ENCODE peak calls at places on chromosome 6, in six cellular contexts. One of them, this sample, is unnamed.
A peak's percentile ranks its signal among the peaks of the same experiment; 100 is the strongest.

GRCh38 chr6:15420959-15421438 is 175.1 kb downstream of the JARID2 start:
- DNase-seq in H1: no peak
- DNase-seq in HepG2: no peak
- DNase-seq in K562: no peak
- DNase-seq in GM12891: no peak
- DNase-seq in GM12878: no peak
- DNase-seq in this sample: no peak

GRCh38 chr6:147401779-147402178 is 106.7 kb upstream of the SAMD5 start:
- DNase-seq in K562: no peak
- DNase-seq in GM12891: no peak
- DNase-seq in GM12878: no peak
- DNase-seq in H1: no peak
- DNase-seq in HepG2: no peak
- DNase-seq in this sample: no peak

GRCh38 chr6:168372871-168373270 is 53.3 kb upstream of the DACT2 start:
- DNase-seq in K562: no peak
- DNase-seq in HepG2: no peak
- DNase-seq in H1: no peak
- DNase-seq in GM12878: no peak
- DNase-seq in GM12891: no peak
- DNase-seq in this sample: no peak

GRCh38 chr6:27294409-27294808 is 17.7 kb downstream of the POM121L2 start:
- DNase-seq in H1: no peak
- DNase-seq in GM12878: no peak
- DNase-seq in GM12891: no peak
- DNase-seq in K562: no peak
- DNase-seq in HepG2: no peak
- DNase-seq in this sample: no peak

GRCh38 chr6:36082318-36082717 is 48.0 kb upstream of the MAPK13 start:
- DNase-seq in GM12891: no peak
- DNase-seq in HepG2: no peak
- DNase-seq in K562: no peak
- DNase-seq in H1: no peak
- DNase-seq in GM12878: no peak
- DNase-seq in this sample: no peak

GRCh38 chr6:145034664-145035063 is 700.7 kb downstream of the EPM2A start:
- DNase-seq in GM12891: no peak
- DNase-seq in HepG2: no peak
- DNase-seq in H1: no peak
- DNase-seq in K562: no peak
- DNase-seq in GM12878: no peak
- DNase-seq in this sample: no peak

GRCh38 chr6:98769546-98769945 is 64.8 kb upstream of the POU3F2 start:
- DNase-seq in HepG2: peak; percentile 24
- DNase-seq in GM12878: no peak
- DNase-seq in GM12891: no peak
- DNase-seq in H1: no peak
- DNase-seq in K562: peak; percentile 42
- DNase-seq in this sample: no peak

GRCh38 chr6:133428299-133428698 is 187.1 kb downstream of the EYA4 start:
- DNase-seq in HepG2: no peak
- DNase-seq in K562: no peak
- DNase-seq in H1: no peak
- DNase-seq in GM12878: no peak
- DNase-seq in GM12891: no peak
- DNase-seq in this sample: no peak

GRCh38 chr6:53151676-53152075 is 3.0 kb upstream of the GCM1 start:
- DNase-seq in GM12878: no peak
- DNase-seq in HepG2: peak; percentile 40
- DNase-seq in K562: peak; percentile 25
- DNase-seq in H1: peak; percentile 65
- DNase-seq in GM12891: no peak
- DNase-seq in this sample: no peak

GRCh38 chr6:40732878-40733277 is 145.7 kb upstream of the LRFN2 start:
- DNase-seq in K562: no peak
- DNase-seq in H1: no peak
- DNase-seq in GM12891: no peak
- DNase-seq in GM12878: no peak
- DNase-seq in HepG2: no peak
- DNase-seq in this sample: no peak

DNA sequence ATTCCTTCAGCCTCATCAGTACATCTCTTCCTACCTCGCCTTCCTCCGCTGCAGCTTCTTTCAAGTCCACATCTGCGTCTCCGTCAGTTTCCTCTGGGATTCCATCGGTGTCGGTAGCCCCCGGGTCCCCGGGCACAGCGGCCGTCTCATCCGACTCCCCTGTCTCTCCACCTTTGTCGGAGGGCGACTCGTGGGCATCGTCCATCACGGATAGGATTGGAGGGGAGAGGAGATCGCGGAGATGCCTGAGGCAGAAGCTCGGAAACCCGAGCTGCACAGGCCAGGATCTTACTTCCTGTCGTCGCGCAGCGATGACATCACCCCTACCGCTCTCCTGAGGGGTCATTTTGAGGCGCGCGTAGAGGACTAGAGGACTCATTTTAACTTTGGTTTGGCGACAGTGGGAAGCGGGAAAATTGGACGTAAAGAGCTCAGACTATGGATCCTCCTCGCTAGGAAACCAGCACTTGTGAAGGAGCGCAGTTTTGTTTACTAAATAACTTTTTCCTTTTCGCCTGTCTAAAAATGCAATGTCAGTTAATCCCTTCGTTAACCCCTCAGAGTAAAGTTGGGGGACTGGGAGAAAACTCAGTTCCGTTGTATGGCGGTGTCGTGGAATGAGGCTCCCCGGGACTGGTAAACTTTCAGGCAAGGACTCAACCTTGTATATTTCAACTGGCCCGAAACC is at the start of gene TAF11:
- DNase-seq in GM12891: peak; percentile 69
- DNase-seq in HepG2: peak; percentile 96
- DNase-seq in H1: peak; percentile 93
- DNase-seq in GM12878: peak; percentile 61
- DNase-seq in K562: peak; percentile 92
- DNase-seq in this sample: peak; percentile 81
- TF ChIP-seq POLR2A in GM12891: peak; percentile 95
- TF ChIP-seq POLR2A in HepG2: peak; percentile 89
- TF ChIP-seq POLR2A in H1: peak; percentile 95
- TF ChIP-seq POLR2A in GM12878: peak; percentile 97
- TF ChIP-seq POLR2A in K562: peak; percentile 98
- TF ChIP-seq POLR2A in this sample: peak; percentile 88

GRCh38 chr6:108623995-108624394 is 63.3 kb downstream of the FOXO3 start:
- DNase-seq in HepG2: peak; percentile 31
- DNase-seq in H1: no peak
- DNase-seq in K562: no peak
- DNase-seq in GM12891: no peak
- DNase-seq in GM12878: no peak
- DNase-seq in this sample: no peak

GRCh38 chr6:108622601-108623335 is 62.1 kb downstream of the FOXO3 start:
- DNase-seq in GM12878: no peak
- DNase-seq in K562: no peak
- DNase-seq in H1: no peak
- DNase-seq in HepG2: no peak
- DNase-seq in GM12891: no peak
- DNase-seq in this sample: no peak

GRCh38 chr6:108618623-108619152 is 58.0 kb downstream of the FOXO3 start:
- DNase-seq in GM12891: no peak
- DNase-seq in H1: no peak
- DNase-seq in GM12878: no peak
- DNase-seq in HepG2: no peak
- DNase-seq in K562: no peak
- DNase-seq in this sample: no peak

GRCh38 chr6:108619431-108620197 is 58.9 kb downstream of the FOXO3 start:
- DNase-seq in GM12878: no peak
- DNase-seq in K562: no peak
- DNase-seq in GM12891: no peak
- DNase-seq in HepG2: no peak
- DNase-seq in H1: no peak
- DNase-seq in this sample: no peak

GRCh38 chr6:108621117-108621516 is 60.4 kb downstream of the FOXO3 start:
- DNase-seq in GM12878: no peak
- DNase-seq in H1: no peak
- DNase-seq in K562: no peak
- DNase-seq in GM12891: no peak
- DNase-seq in HepG2: no peak
- DNase-seq in this sample: no peak
- TF ChIP-seq POLR2AphosphoS5 in GM12878: no peak
- TF ChIP-seq POLR2AphosphoS5 in H1: no peak
- TF ChIP-seq POLR2AphosphoS5 in K562: no peak
- TF ChIP-seq POLR2AphosphoS5 in GM12891: no peak
- TF ChIP-seq POLR2AphosphoS5 in HepG2: no peak
- TF ChIP-seq POLR2AphosphoS5 in this sample: no peak

GRCh38 chr6:72952808-72953630 is 272.3 kb downstream of the KHDC1L start:
- DNase-seq in K562: no peak
- DNase-seq in H1: no peak
- DNase-seq in GM12878: no peak
- DNase-seq in HepG2: no peak
- DNase-seq in GM12891: no peak
- DNase-seq in this sample: no peak
- TF ChIP-seq TAF1 in K562: no peak
- TF ChIP-seq TAF1 in H1: no peak
- TF ChIP-seq TAF1 in GM12878: no peak
- TF ChIP-seq TAF1 in HepG2: no peak
- TF ChIP-seq TAF1 in GM12891: no peak
- TF ChIP-seq TAF1 in this sample: no peak

GRCh38 chr6:42929088-42929927 is at the start of gene CNPY3:
- DNase-seq in GM12878: peak; percentile 98
- DNase-seq in H1: peak; percentile 91
- DNase-seq in HepG2: peak; percentile 97
- DNase-seq in K562: peak; percentile 97
- DNase-seq in GM12891: peak; percentile 76
- DNase-seq in this sample: peak; percentile 78
- TF ChIP-seq POLR2A in GM12878: peak; percentile 87
- TF ChIP-seq POLR2A in H1: peak; percentile 73
- TF ChIP-seq POLR2A in HepG2: peak; percentile 74
- TF ChIP-seq POLR2A in K562: peak; percentile 88
- TF ChIP-seq POLR2A in GM12891: peak; percentile 75
- TF ChIP-seq POLR2A in this sample: peak; percentile 69

GRCh38 chr6:19501737-19502245 is 335.4 kb upstream of the ID4 start:
- DNase-seq in GM12891: no peak
- DNase-seq in HepG2: no peak
- DNase-seq in K562: no peak
- DNase-seq in GM12878: no peak
- DNase-seq in H1: no peak
- DNase-seq in this sample: no peak
- TF ChIP-seq POLR2AphosphoS5 in GM12891: no peak
- TF ChIP-seq POLR2AphosphoS5 in HepG2: no peak
- TF ChIP-seq POLR2AphosphoS5 in K562: no peak
- TF ChIP-seq POLR2AphosphoS5 in GM12878: no peak
- TF ChIP-seq POLR2AphosphoS5 in H1: no peak
- TF ChIP-seq POLR2AphosphoS5 in this sample: no peak

GRCh38 chr6:129601323-129601722 is 108.7 kb downstream of the ARHGAP18 start:
- DNase-seq in HepG2: no peak
- DNase-seq in K562: no peak
- DNase-seq in H1: no peak
- DNase-seq in GM12878: no peak
- DNase-seq in GM12891: no peak
- DNase-seq in this sample: no peak

GRCh38 chr6:129597023-129597713 is 112.8 kb downstream of the ARHGAP18 start:
- DNase-seq in K562: no peak
- DNase-seq in GM12891: no peak
- DNase-seq in H1: no peak
- DNase-seq in GM12878: no peak
- DNase-seq in HepG2: no peak
- DNase-seq in this sample: no peak

GRCh38 chr6:129598244-129599187 is 111.5 kb downstream of the ARHGAP18 start:
- DNase-seq in HepG2: peak; percentile 67
- DNase-seq in GM12878: peak; percentile 76
- DNase-seq in H1: no peak
- DNase-seq in K562: peak; percentile 67
- DNase-seq in GM12891: no peak
- DNase-seq in this sample: no peak

GRCh38 chr6:129603731-129604130 is 106.2 kb downstream of the ARHGAP18 start:
- DNase-seq in H1: no peak
- DNase-seq in GM12878: no peak
- DNase-seq in K562: no peak
- DNase-seq in HepG2: no peak
- DNase-seq in GM12891: no peak
- DNase-seq in this sample: no peak

DNA sequence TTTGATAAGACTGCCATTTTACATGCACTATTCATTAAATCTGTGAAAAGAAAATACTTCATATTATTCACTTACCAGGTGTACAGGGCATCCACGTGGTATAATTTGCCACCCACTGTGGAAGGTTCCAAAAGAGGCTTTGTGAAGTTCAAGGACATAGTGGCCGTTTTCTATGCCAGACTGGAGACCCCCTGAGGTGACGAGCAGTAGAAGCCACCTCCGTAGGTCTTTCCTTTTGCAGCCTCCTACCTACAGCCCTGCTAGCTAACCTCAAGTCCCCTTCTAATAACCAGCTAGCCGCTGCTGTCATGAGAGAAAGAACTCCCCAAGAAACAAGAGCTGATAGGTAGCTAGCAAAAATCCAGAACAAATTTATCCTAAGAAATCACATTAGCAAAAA is 110.5 kb downstream of the ARHGAP18 start:
- DNase-seq in H1: no peak
- DNase-seq in GM12891: no peak
- DNase-seq in GM12878: no peak
- DNase-seq in HepG2: no peak
- DNase-seq in K562: no peak
- DNase-seq in this sample: no peak
- TF ChIP-seq TAF1 in H1: no peak
- TF ChIP-seq TAF1 in GM12891: no peak
- TF ChIP-seq TAF1 in GM12878: no peak
- TF ChIP-seq TAF1 in HepG2: no peak
- TF ChIP-seq TAF1 in K562: no peak
- TF ChIP-seq TAF1 in this sample: no peak

This sample was measured in GM12892.